ENCODE peak calls at places on chromosome 12, in four cellular contexts. One of them, this sample, is unnamed.

GRCh38 chr12:13211859-13212664 is 15.5 kb downstream of the EMP1 start:
- DNase-seq in psoas muscle: no peak
- DNase-seq in epithelial cell of proximal tubule: no peak
- DNase-seq in Peyer's patch: peak
- DNase-seq in this sample: no peak

GRCh38 chr12:79055926-79056674 is 191.5 kb downstream of the SYT1 start:
- DNase-seq in psoas muscle: no peak
- DNase-seq in epithelial cell of proximal tubule: no peak
- DNase-seq in Peyer's patch: no peak
- DNase-seq in this sample: no peak

GRCh38 chr12:119911147-119911546 is 34.0 kb upstream of the CIT start:
- DNase-seq in psoas muscle: no peak
- DNase-seq in epithelial cell of proximal tubule: no peak
- DNase-seq in Peyer's patch: no peak
- DNase-seq in this sample: no peak

GRCh38 chr12:30152705-30153104 is 369.0 kb upstream of the TMTC1 start:
- DNase-seq in psoas muscle: no peak
- DNase-seq in epithelial cell of proximal tubule: no peak
- DNase-seq in Peyer's patch: no peak
- DNase-seq in this sample: no peak

GRCh38 chr12:11849752-11850504 is 200.5 kb downstream of the ETV6 start:
- DNase-seq in psoas muscle: no peak
- DNase-seq in epithelial cell of proximal tubule: no peak
- DNase-seq in Peyer's patch: no peak
- DNase-seq in this sample: no peak

GRCh38 chr12:91204416-91204815 is 21.8 kb upstream of the DCN start:
- DNase-seq in psoas muscle: no peak
- DNase-seq in epithelial cell of proximal tubule: no peak
- DNase-seq in Peyer's patch: no peak
- DNase-seq in this sample: no peak

GRCh38 chr12:49674318-49674985 is 32.8 kb downstream of the FMNL3 start:
- DNase-seq in psoas muscle: no peak
- DNase-seq in epithelial cell of proximal tubule: no peak
- DNase-seq in Peyer's patch: peak
- DNase-seq in this sample: no peak

GRCh38 chr12:109760031-109760929 is 46.7 kb downstream of the FAM222A start:
- DNase-seq in psoas muscle: no peak
- DNase-seq in epithelial cell of proximal tubule: no peak
- DNase-seq in Peyer's patch: peak
- DNase-seq in this sample: peak

GRCh38 chr12:120833849-120834248 is 70.3 kb downstream of the SPPL3 start:
- DNase-seq in psoas muscle: no peak
- DNase-seq in epithelial cell of proximal tubule: no peak
- DNase-seq in Peyer's patch: no peak
- DNase-seq in this sample: no peak

GRCh38 chr12:52004042-52004648 is 2.6 kb upstream of the TAMALIN start:
- DNase-seq in psoas muscle: peak
- DNase-seq in epithelial cell of proximal tubule: no peak
- DNase-seq in Peyer's patch: peak
- DNase-seq in this sample: no peak

GRCh38 chr12:49088190-49088931 is 6.2 kb downstream of the DHH start:
- DNase-seq in psoas muscle: peak
- DNase-seq in epithelial cell of proximal tubule: peak
- DNase-seq in Peyer's patch: peak
- DNase-seq in this sample: peak

GRCh38 chr12:57268264-57268663 is 17.3 kb upstream of the STAC3 start:
- DNase-seq in psoas muscle: no peak
- DNase-seq in epithelial cell of proximal tubule: no peak
- DNase-seq in Peyer's patch: no peak
- DNase-seq in this sample: no peak

GRCh38 chr12:104387190-104387589 is 69.6 kb upstream of the CHST11 start:
- DNase-seq in psoas muscle: no peak
- DNase-seq in epithelial cell of proximal tubule: no peak
- DNase-seq in Peyer's patch: peak
- DNase-seq in this sample: no peak

GRCh38 chr12:69569236-69569635 is 16.0 kb upstream of the CCT2 start:
- DNase-seq in psoas muscle: no peak
- DNase-seq in epithelial cell of proximal tubule: no peak
- DNase-seq in Peyer's patch: no peak
- DNase-seq in this sample: no peak

GRCh38 chr12:4196805-4197420 is 76.6 kb upstream of the CCND2 start:
- DNase-seq in psoas muscle: no peak
- DNase-seq in epithelial cell of proximal tubule: no peak
- DNase-seq in Peyer's patch: no peak
- DNase-seq in this sample: no peak

GRCh38 chr12:15600223-15600935 is 188.8 kb downstream of the EPS8 start:
- DNase-seq in psoas muscle: no peak
- DNase-seq in epithelial cell of proximal tubule: peak
- DNase-seq in Peyer's patch: no peak
- DNase-seq in this sample: no peak

GRCh38 chr12:56188786-56189335 is 422 bp downstream of the SMARCC2 start:
- DNase-seq in psoas muscle: no peak
- DNase-seq in epithelial cell of proximal tubule: no peak
- DNase-seq in Peyer's patch: no peak
- DNase-seq in this sample: no peak

GRCh38 chr12:65940744-65941143 is 116.5 kb downstream of the HMGA2 start:
- DNase-seq in psoas muscle: no peak
- DNase-seq in epithelial cell of proximal tubule: no peak
- DNase-seq in Peyer's patch: no peak
- DNase-seq in this sample: no peak

GRCh38 chr12:130574402-130574801 is 141.7 kb downstream of the RIMBP2 start:
- DNase-seq in psoas muscle: no peak
- DNase-seq in epithelial cell of proximal tubule: no peak
- DNase-seq in Peyer's patch: no peak
- DNase-seq in this sample: no peak

GRCh38 chr12:2332947-2333346 is 280.2 kb downstream of the CACNA1C start:
- DNase-seq in psoas muscle: no peak
- DNase-seq in epithelial cell of proximal tubule: no peak
- DNase-seq in Peyer's patch: no peak
- DNase-seq in this sample: no peak

GRCh38 chr12:98227162-98227561 is 288.2 kb upstream of the TMPO start:
- DNase-seq in psoas muscle: no peak
- DNase-seq in epithelial cell of proximal tubule: no peak
- DNase-seq in Peyer's patch: no peak
- DNase-seq in this sample: no peak

GRCh38 chr12:14260011-14260993 is 105.2 kb upstream of the ATF7IP start:
- DNase-seq in psoas muscle: peak
- DNase-seq in epithelial cell of proximal tubule: peak
- DNase-seq in Peyer's patch: peak
- DNase-seq in this sample: peak

DNA sequence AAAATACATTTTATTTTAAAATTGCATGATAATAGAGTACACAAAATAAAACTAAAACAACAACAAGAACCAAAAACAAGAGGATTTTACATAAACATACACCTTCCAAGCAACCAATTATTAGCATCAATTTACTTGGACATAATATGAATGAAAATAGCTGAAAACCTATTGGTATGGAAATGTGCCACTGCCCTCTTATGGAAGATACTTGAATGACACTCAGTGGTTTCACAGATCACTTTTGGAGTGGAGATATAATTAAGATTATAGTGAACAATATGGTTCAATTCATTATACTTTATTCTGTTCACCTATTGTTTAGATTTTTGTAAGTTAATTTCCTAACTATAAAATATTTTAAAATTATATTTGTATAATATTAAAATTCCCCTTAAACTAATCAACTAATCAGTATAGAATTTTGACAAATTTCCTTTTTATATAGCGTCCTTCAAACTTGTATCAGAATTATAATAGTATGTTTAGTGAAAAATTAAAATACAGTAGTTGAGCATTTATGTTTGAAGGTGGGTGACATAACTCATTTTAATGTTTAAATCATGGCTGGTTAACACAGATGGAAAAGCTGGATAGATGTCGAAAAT is 70.1 kb downstream of the SLC6A15 start:
- DNase-seq in psoas muscle: no peak
- DNase-seq in epithelial cell of proximal tubule: peak
- DNase-seq in Peyer's patch: no peak
- DNase-seq in this sample: no peak
- TF ChIP-seq CTCF in psoas muscle: peak
- TF ChIP-seq CTCF in epithelial cell of proximal tubule: peak
- TF ChIP-seq CTCF in Peyer's patch: peak
- TF ChIP-seq CTCF in this sample: peak

GRCh38 chr12:9256341-9256740 is 48.1 kb upstream of the PZP start:
- DNase-seq in psoas muscle: no peak
- DNase-seq in epithelial cell of proximal tubule: no peak
- DNase-seq in Peyer's patch: no peak
- DNase-seq in this sample: no peak
- H3K4me3 ChIP-seq in psoas muscle: no peak
- H3K4me3 ChIP-seq in epithelial cell of proximal tubule: no peak
- H3K4me3 ChIP-seq in Peyer's patch: no peak
- H3K4me3 ChIP-seq in this sample: no peak

DNA sequence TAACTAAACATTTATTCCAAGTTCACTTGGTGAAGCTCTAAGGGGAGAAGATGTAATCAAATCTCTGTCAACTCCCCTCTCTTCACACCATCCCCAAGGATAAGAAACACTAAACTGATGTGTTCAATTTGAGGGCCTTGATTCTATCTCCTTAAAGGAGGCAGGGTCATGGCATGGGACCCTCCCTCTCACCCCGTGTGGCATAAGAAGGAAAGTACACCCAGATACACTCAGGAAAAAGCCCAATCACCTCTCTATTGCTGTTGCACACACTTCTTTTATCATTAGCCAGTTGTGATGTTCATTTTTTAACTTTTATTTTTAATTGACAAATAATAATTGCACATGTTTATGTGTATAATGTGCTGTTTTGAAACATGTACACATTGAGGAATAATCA is 35.1 kb downstream of the WASHC3 start:
- DNase-seq in psoas muscle: no peak
- DNase-seq in epithelial cell of proximal tubule: no peak
- DNase-seq in Peyer's patch: no peak
- DNase-seq in this sample: no peak
- TF ChIP-seq CTCF in psoas muscle: no peak
- TF ChIP-seq CTCF in epithelial cell of proximal tubule: peak
- TF ChIP-seq CTCF in Peyer's patch: no peak
- TF ChIP-seq CTCF in this sample: no peak

DNA sequence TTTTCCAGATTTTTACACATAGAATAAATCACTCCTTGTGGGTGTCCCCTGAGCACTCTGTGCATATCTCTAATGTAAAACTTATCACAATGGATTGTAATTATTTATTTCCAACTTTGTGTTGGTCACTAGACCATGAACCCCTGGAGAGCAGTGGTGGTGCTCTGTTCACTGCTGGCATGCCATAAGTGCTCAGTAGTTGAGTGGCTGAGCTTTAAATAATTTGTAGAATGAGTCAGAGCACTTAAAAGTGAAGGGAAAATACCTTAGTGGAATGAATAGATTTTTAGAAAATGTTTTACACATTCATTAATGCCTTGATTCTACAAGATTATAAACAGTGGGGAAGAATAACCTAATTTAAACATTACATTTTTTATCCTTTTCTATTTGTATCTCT is 6.3 kb downstream of the MGAT4C start:
- DNase-seq in psoas muscle: no peak
- DNase-seq in epithelial cell of proximal tubule: peak
- DNase-seq in Peyer's patch: no peak
- DNase-seq in this sample: no peak
- H3K4me3 ChIP-seq in psoas muscle: no peak
- H3K4me3 ChIP-seq in epithelial cell of proximal tubule: no peak
- H3K4me3 ChIP-seq in Peyer's patch: no peak
- H3K4me3 ChIP-seq in this sample: no peak

DNA sequence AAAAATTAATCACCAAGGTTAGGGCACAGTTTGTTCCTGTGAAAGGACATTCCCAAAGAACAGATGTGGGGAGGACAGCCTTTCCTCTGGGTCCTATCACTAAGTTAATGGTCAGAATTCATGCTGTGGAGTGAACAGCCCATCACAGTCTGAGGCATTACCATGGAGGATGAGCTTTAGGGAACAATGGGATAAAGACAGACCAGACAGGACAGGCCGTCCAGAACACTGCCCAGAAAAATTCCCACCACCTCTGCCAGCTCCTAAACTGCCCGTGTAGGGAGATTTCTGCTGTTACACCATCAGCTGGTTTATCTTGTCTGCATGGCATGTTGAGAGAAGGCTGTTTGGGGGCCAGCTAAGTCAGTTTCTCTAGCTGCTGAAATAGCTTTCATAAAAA is 49.6 kb upstream of the IFNG-AS1 start:
- DNase-seq in psoas muscle: no peak
- DNase-seq in epithelial cell of proximal tubule: no peak
- DNase-seq in Peyer's patch: no peak
- DNase-seq in this sample: no peak
- TF ChIP-seq CTCF in psoas muscle: no peak
- TF ChIP-seq CTCF in epithelial cell of proximal tubule: no peak
- TF ChIP-seq CTCF in Peyer's patch: no peak
- TF ChIP-seq CTCF in this sample: no peak

DNA sequence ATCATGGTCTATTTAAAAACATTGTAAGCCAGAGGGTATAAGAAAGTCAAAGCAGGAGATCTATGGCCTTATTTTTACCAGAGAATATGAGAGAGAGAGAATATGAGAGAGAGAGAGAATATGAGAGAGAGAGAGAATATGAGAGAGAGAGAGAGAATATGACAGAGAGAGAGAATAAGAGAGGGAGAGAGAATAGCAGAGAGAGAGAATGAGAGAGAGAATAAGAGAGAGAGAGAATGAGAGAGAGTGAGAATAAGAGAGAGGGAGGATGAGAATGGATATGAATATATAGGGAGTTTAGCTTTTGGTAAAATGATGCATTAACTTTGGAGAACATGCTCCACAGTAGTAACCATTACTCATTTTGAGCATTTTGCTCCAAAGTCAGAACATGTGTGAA is 48.0 kb upstream of the ALG10B start:
- DNase-seq in psoas muscle: no peak
- DNase-seq in epithelial cell of proximal tubule: no peak
- DNase-seq in Peyer's patch: no peak
- DNase-seq in this sample: no peak
- H3K4me3 ChIP-seq in psoas muscle: no peak
- H3K4me3 ChIP-seq in epithelial cell of proximal tubule: no peak
- H3K4me3 ChIP-seq in Peyer's patch: no peak
- H3K4me3 ChIP-seq in this sample: no peak

GRCh38 chr12:26523708-26524150 is 309.3 kb downstream of the ITPR2 start:
- DNase-seq in psoas muscle: peak
- DNase-seq in epithelial cell of proximal tubule: peak
- DNase-seq in Peyer's patch: peak
- DNase-seq in this sample: peak
- TF ChIP-seq CTCF in psoas muscle: no peak
- TF ChIP-seq CTCF in epithelial cell of proximal tubule: no peak
- TF ChIP-seq CTCF in Peyer's patch: peak
- TF ChIP-seq CTCF in this sample: no peak

GRCh38 chr12:121861549-121862254 is 3.0 kb upstream of the HPD start:
- DNase-seq in psoas muscle: no peak
- DNase-seq in epithelial cell of proximal tubule: no peak
- DNase-seq in Peyer's patch: no peak
- DNase-seq in this sample: no peak
- H3K4me3 ChIP-seq in psoas muscle: no peak
- H3K4me3 ChIP-seq in epithelial cell of proximal tubule: no peak
- H3K4me3 ChIP-seq in Peyer's patch: no peak
- H3K4me3 ChIP-seq in this sample: no peak

GRCh38 chr12:114668905-114669304 is 15.1 kb downstream of the TBX3 start:
- DNase-seq in psoas muscle: peak
- DNase-seq in epithelial cell of proximal tubule: no peak
- DNase-seq in Peyer's patch: no peak
- DNase-seq in this sample: no peak

GRCh38 chr12:114667669-114668150 is 16.3 kb downstream of the TBX3 start:
- DNase-seq in psoas muscle: no peak
- DNase-seq in epithelial cell of proximal tubule: no peak
- DNase-seq in Peyer's patch: no peak
- DNase-seq in this sample: no peak

GRCh38 chr12:114668151-114668891 is 15.7 kb downstream of the TBX3 start:
- DNase-seq in psoas muscle: peak
- DNase-seq in epithelial cell of proximal tubule: no peak
- DNase-seq in Peyer's patch: peak
- DNase-seq in this sample: no peak

GRCh38 chr12:114665411-114666181 is 18.4 kb downstream of the TBX3 start:
- DNase-seq in psoas muscle: peak
- DNase-seq in epithelial cell of proximal tubule: no peak
- DNase-seq in Peyer's patch: no peak
- DNase-seq in this sample: no peak

GRCh38 chr12:114666746-114667668 is 17.0 kb downstream of the TBX3 start:
- DNase-seq in psoas muscle: no peak
- DNase-seq in epithelial cell of proximal tubule: no peak
- DNase-seq in Peyer's patch: no peak
- DNase-seq in this sample: no peak
- TF ChIP-seq CTCF in psoas muscle: no peak
- TF ChIP-seq CTCF in epithelial cell of proximal tubule: no peak
- TF ChIP-seq CTCF in Peyer's patch: no peak
- TF ChIP-seq CTCF in this sample: no peak